ENCODE peak calls at places on chromosomes 16 and 17, in six cellular contexts. One of them, this sample, is unnamed.

GRCh38 chr17:37770631-37771518 is 26.0 kb upstream of the HNF1B start:
- DNase-seq in HCT116: peak
- DNase-seq in omental fat pad: no peak
- DNase-seq in bronchial epithelial cell: peak
- DNase-seq in body of pancreas: peak
- DNase-seq in lung: peak
- DNase-seq in this sample: peak

GRCh38 chr17:80884811-80885210 is 106.8 kb upstream of the CHMP6 start:
- DNase-seq in HCT116: no peak
- DNase-seq in omental fat pad: no peak
- DNase-seq in bronchial epithelial cell: no peak
- DNase-seq in body of pancreas: no peak
- DNase-seq in lung: no peak
- DNase-seq in this sample: no peak

GRCh38 chr17:45980855-45981254 is 18.2 kb upstream of the STH start:
- DNase-seq in HCT116: no peak
- DNase-seq in omental fat pad: no peak
- DNase-seq in bronchial epithelial cell: no peak
- DNase-seq in body of pancreas: no peak
- DNase-seq in lung: no peak
- DNase-seq in this sample: no peak

GRCh38 chr16:10729649-10730048 is 14.0 kb upstream of the NUBP1 start:
- DNase-seq in HCT116: peak
- DNase-seq in omental fat pad: no peak
- DNase-seq in bronchial epithelial cell: peak
- DNase-seq in body of pancreas: no peak
- DNase-seq in lung: peak
- DNase-seq in this sample: peak

GRCh38 chr17:58300336-58300735 is 19.6 kb upstream of the MPO start:
- DNase-seq in HCT116: no peak
- DNase-seq in omental fat pad: no peak
- DNase-seq in bronchial epithelial cell: no peak
- DNase-seq in body of pancreas: no peak
- DNase-seq in lung: no peak
- DNase-seq in this sample: no peak

GRCh38 chr17:76515291-76515949 is 14.2 kb upstream of the RHBDF2 start:
- DNase-seq in HCT116: no peak
- DNase-seq in omental fat pad: no peak
- DNase-seq in bronchial epithelial cell: no peak
- DNase-seq in body of pancreas: peak
- DNase-seq in lung: peak
- DNase-seq in this sample: no peak

GRCh38 chr16:66603537-66604375 is 748 bp upstream of the CMTM3 start:
- DNase-seq in HCT116: no peak
- DNase-seq in omental fat pad: no peak
- DNase-seq in bronchial epithelial cell: no peak
- DNase-seq in body of pancreas: no peak
- DNase-seq in lung: peak
- DNase-seq in this sample: no peak

GRCh38 chr16:67936876-67937605 is 391 bp upstream of the PSMB10 start:
- DNase-seq in HCT116: no peak
- DNase-seq in omental fat pad: no peak
- DNase-seq in bronchial epithelial cell: peak
- DNase-seq in body of pancreas: peak
- DNase-seq in lung: peak
- DNase-seq in this sample: no peak

GRCh38 chr17:60920107-60920506 is 242.5 kb downstream of the BCAS3 start:
- DNase-seq in HCT116: no peak
- DNase-seq in omental fat pad: no peak
- DNase-seq in bronchial epithelial cell: no peak
- DNase-seq in body of pancreas: no peak
- DNase-seq in lung: no peak
- DNase-seq in this sample: peak

GRCh38 chr16:50653633-50654524 is 27.2 kb downstream of the SNX20 start:
- DNase-seq in HCT116: no peak
- DNase-seq in omental fat pad: no peak
- DNase-seq in bronchial epithelial cell: no peak
- DNase-seq in body of pancreas: peak
- DNase-seq in lung: no peak
- DNase-seq in this sample: no peak

GRCh38 chr17:78313735-78314648 is 45.9 kb downstream of the SOCS3 start:
- DNase-seq in HCT116: peak
- DNase-seq in omental fat pad: peak
- DNase-seq in bronchial epithelial cell: peak
- DNase-seq in body of pancreas: peak
- DNase-seq in lung: peak
- DNase-seq in this sample: peak

GRCh38 chr16:30382398-30383015 is at the start of gene SEPTIN1:
- DNase-seq in HCT116: no peak
- DNase-seq in omental fat pad: no peak
- DNase-seq in bronchial epithelial cell: no peak
- DNase-seq in body of pancreas: no peak
- DNase-seq in lung: no peak
- DNase-seq in this sample: no peak

GRCh38 chr17:9120471-9120870 is 99.2 kb downstream of the NTN1 start:
- DNase-seq in HCT116: peak
- DNase-seq in omental fat pad: no peak
- DNase-seq in bronchial epithelial cell: no peak
- DNase-seq in body of pancreas: no peak
- DNase-seq in lung: no peak
- DNase-seq in this sample: no peak
- TF ChIP-seq CTCF in HCT116: peak
- TF ChIP-seq CTCF in omental fat pad: no peak
- TF ChIP-seq CTCF in bronchial epithelial cell: no peak
- TF ChIP-seq CTCF in body of pancreas: no peak
- TF ChIP-seq CTCF in lung: no peak
- TF ChIP-seq CTCF in this sample: no peak

DNA sequence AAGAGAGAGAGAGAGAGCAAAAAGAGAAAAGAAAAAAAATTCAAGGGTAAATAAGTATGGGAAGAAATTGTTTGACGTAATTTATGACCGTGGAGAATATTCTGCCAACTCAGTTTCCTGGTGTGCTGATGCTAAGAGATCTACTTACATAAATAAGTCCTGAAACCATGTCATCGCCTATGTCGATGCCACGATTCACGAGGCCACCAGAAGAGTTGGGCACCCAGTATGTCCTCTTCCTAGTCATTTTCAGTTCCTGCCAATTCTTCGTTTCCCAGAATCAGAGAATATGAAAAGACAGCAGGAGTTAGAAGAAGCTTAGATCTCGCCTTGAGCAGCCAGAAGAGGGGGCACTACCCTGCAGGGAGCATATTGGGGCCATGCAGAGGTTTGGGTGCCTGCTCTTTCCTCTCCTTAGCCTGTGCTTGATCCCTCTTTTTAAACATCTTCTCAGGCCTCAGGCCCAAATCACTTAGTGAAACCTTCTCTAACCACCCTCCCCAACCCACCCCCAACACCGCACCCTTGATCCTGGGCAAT is 12.4 kb upstream of the LONP2 start:
- DNase-seq in HCT116: peak
- DNase-seq in omental fat pad: no peak
- DNase-seq in bronchial epithelial cell: no peak
- DNase-seq in body of pancreas: no peak
- DNase-seq in lung: no peak
- DNase-seq in this sample: no peak
- TF ChIP-seq CTCF in HCT116: peak
- TF ChIP-seq CTCF in omental fat pad: no peak
- TF ChIP-seq CTCF in bronchial epithelial cell: peak
- TF ChIP-seq CTCF in body of pancreas: peak
- TF ChIP-seq CTCF in lung: no peak
- TF ChIP-seq CTCF in this sample: peak

GRCh38 chr16:82965808-82966207 is 339.0 kb downstream of the CDH13 start:
- DNase-seq in HCT116: no peak
- DNase-seq in omental fat pad: no peak
- DNase-seq in bronchial epithelial cell: no peak
- DNase-seq in body of pancreas: no peak
- DNase-seq in lung: no peak
- DNase-seq in this sample: no peak

GRCh38 chr16:82972520-82972919 is 345.8 kb downstream of the CDH13 start:
- DNase-seq in HCT116: no peak
- DNase-seq in omental fat pad: no peak
- DNase-seq in bronchial epithelial cell: no peak
- DNase-seq in body of pancreas: no peak
- DNase-seq in lung: no peak
- DNase-seq in this sample: no peak

GRCh38 chr16:82967424-82967823 is 340.7 kb downstream of the CDH13 start:
- DNase-seq in HCT116: no peak
- DNase-seq in omental fat pad: no peak
- DNase-seq in bronchial epithelial cell: no peak
- DNase-seq in body of pancreas: no peak
- DNase-seq in lung: no peak
- DNase-seq in this sample: no peak

GRCh38 chr16:82971126-82971525 is 344.4 kb downstream of the CDH13 start:
- DNase-seq in HCT116: no peak
- DNase-seq in omental fat pad: no peak
- DNase-seq in bronchial epithelial cell: no peak
- DNase-seq in body of pancreas: no peak
- DNase-seq in lung: no peak
- DNase-seq in this sample: no peak
- TF ChIP-seq CTCF in HCT116: no peak
- TF ChIP-seq CTCF in omental fat pad: no peak
- TF ChIP-seq CTCF in bronchial epithelial cell: no peak
- TF ChIP-seq CTCF in body of pancreas: no peak
- TF ChIP-seq CTCF in lung: no peak
- TF ChIP-seq CTCF in this sample: no peak

DNA sequence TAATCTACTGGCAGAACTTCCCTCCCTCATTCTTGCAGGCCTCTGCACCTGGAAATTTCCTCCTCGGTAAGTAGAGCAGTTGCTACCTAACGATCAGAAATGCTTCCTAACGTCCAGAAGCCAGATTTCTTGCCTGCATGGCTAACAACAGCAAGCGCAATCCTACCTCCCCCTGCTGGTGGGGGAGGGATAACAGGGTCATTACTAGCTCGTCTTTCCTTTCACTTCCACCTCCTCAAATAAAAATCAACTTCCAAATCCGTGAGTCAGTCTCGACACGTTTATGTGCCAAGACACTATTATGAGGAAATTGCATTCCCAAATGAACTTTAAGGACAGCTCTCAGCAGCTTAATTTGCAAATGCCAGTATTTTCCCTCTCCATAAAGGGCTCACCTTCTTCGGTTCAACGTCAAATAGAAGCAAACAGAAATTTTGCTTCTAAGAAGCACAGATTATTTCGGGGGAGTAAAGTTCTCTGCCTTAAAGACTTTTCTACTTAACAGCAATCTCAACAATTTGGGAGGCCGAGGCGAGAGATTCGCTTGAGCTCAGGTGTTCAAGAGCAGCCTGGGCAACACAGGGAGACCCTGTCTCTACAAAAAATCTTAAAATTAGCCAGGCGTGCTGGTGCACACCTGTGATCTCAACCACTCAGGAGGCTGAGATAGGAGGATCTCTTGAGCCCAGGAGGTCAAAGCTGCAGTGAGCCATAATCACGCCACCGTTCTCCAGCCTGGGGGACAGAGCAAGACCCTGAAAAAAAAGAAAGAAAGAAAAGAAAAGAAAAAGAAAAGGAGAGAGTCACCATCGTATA is 188.6 kb upstream of the PSMD7 start:
- DNase-seq in HCT116: peak
- DNase-seq in omental fat pad: no peak
- DNase-seq in bronchial epithelial cell: peak
- DNase-seq in body of pancreas: peak
- DNase-seq in lung: peak
- DNase-seq in this sample: peak
- TF ChIP-seq CTCF in HCT116: peak
- TF ChIP-seq CTCF in omental fat pad: no peak
- TF ChIP-seq CTCF in bronchial epithelial cell: peak
- TF ChIP-seq CTCF in body of pancreas: peak
- TF ChIP-seq CTCF in lung: peak
- TF ChIP-seq CTCF in this sample: peak

GRCh38 chr16:15466886-15467781 is 32.7 kb downstream of the BMERB1 start:
- DNase-seq in HCT116: no peak
- DNase-seq in omental fat pad: no peak
- DNase-seq in bronchial epithelial cell: peak
- DNase-seq in body of pancreas: no peak
- DNase-seq in lung: no peak
- DNase-seq in this sample: peak
- TF ChIP-seq CTCF in HCT116: peak
- TF ChIP-seq CTCF in omental fat pad: no peak
- TF ChIP-seq CTCF in bronchial epithelial cell: peak
- TF ChIP-seq CTCF in body of pancreas: peak
- TF ChIP-seq CTCF in lung: no peak
- TF ChIP-seq CTCF in this sample: peak

GRCh38 chr17:6045621-6046357 is 24.4 kb upstream of the WSCD1 start:
- DNase-seq in HCT116: no peak
- DNase-seq in omental fat pad: no peak
- DNase-seq in bronchial epithelial cell: no peak
- DNase-seq in body of pancreas: no peak
- DNase-seq in lung: no peak
- DNase-seq in this sample: no peak
- TF ChIP-seq CTCF in HCT116: no peak
- TF ChIP-seq CTCF in omental fat pad: no peak
- TF ChIP-seq CTCF in bronchial epithelial cell: no peak
- TF ChIP-seq CTCF in body of pancreas: no peak
- TF ChIP-seq CTCF in lung: no peak
- TF ChIP-seq CTCF in this sample: no peak

GRCh38 chr16:51967566-51967965 is 579.4 kb downstream of the TOX3 start:
- DNase-seq in HCT116: no peak
- DNase-seq in omental fat pad: no peak
- DNase-seq in bronchial epithelial cell: no peak
- DNase-seq in body of pancreas: no peak
- DNase-seq in lung: no peak
- DNase-seq in this sample: no peak

GRCh38 chr16:51968756-51969155 is 578.2 kb downstream of the TOX3 start:
- DNase-seq in HCT116: no peak
- DNase-seq in omental fat pad: no peak
- DNase-seq in bronchial epithelial cell: no peak
- DNase-seq in body of pancreas: no peak
- DNase-seq in lung: no peak
- DNase-seq in this sample: no peak

GRCh38 chr16:51971184-51971583 is 575.8 kb downstream of the TOX3 start:
- DNase-seq in HCT116: no peak
- DNase-seq in omental fat pad: no peak
- DNase-seq in bronchial epithelial cell: peak
- DNase-seq in body of pancreas: no peak
- DNase-seq in lung: no peak
- DNase-seq in this sample: no peak
- TF ChIP-seq CTCF in HCT116: no peak
- TF ChIP-seq CTCF in omental fat pad: no peak
- TF ChIP-seq CTCF in bronchial epithelial cell: peak
- TF ChIP-seq CTCF in body of pancreas: no peak
- TF ChIP-seq CTCF in lung: no peak
- TF ChIP-seq CTCF in this sample: peak